ENCODE peak calls at places on chromosomes 3 and 15, in eight cellular contexts. One of them, this sample, is unnamed.

GRCh38 chr15:68384451-68385239 is 47.3 kb downstream of the ITGA11 start:
- DNase-seq in CD8-positive, alpha-beta T cell: peak
- DNase-seq in ovary: peak
- DNase-seq in AG04450: peak
- DNase-seq in WERI-Rb-1: no peak
- DNase-seq in IMR-90: peak
- DNase-seq in MM.1S: no peak
- DNase-seq in HL-60: no peak
- DNase-seq in this sample: no peak

GRCh38 chr15:71691700-71692417 is 118.5 kb upstream of the NR2E3 start:
- DNase-seq in MM.1S: no peak
- DNase-seq in ovary: no peak
- DNase-seq in IMR-90: peak
- DNase-seq in AG04450: peak
- DNase-seq in CD8-positive, alpha-beta T cell: no peak
- DNase-seq in WERI-Rb-1: no peak
- DNase-seq in HL-60: no peak
- DNase-seq in this sample: no peak

GRCh38 chr3:77539014-77539413 is 499.1 kb downstream of the ROBO2 start:
- DNase-seq in ovary: no peak
- DNase-seq in CD8-positive, alpha-beta T cell: no peak
- DNase-seq in HL-60: no peak
- DNase-seq in WERI-Rb-1: no peak
- DNase-seq in IMR-90: no peak
- DNase-seq in MM.1S: no peak
- DNase-seq in AG04450: no peak
- DNase-seq in this sample: no peak

GRCh38 chr15:52040167-52040900 is 21.3 kb downstream of the MAPK6 start:
- DNase-seq in CD8-positive, alpha-beta T cell: no peak
- DNase-seq in IMR-90: peak
- DNase-seq in AG04450: no peak
- DNase-seq in WERI-Rb-1: no peak
- DNase-seq in MM.1S: peak
- DNase-seq in HL-60: no peak
- DNase-seq in ovary: peak
- DNase-seq in this sample: no peak

GRCh38 chr15:90191795-90192494 is 9.2 kb upstream of the SEMA4B start:
- DNase-seq in ovary: peak
- DNase-seq in CD8-positive, alpha-beta T cell: peak
- DNase-seq in HL-60: peak
- DNase-seq in AG04450: no peak
- DNase-seq in WERI-Rb-1: peak
- DNase-seq in MM.1S: peak
- DNase-seq in IMR-90: no peak
- DNase-seq in this sample: peak

GRCh38 chr15:67010898-67011619 is 54.3 kb upstream of the SMAD3 start:
- DNase-seq in MM.1S: no peak
- DNase-seq in AG04450: no peak
- DNase-seq in WERI-Rb-1: no peak
- DNase-seq in HL-60: no peak
- DNase-seq in IMR-90: peak
- DNase-seq in ovary: no peak
- DNase-seq in CD8-positive, alpha-beta T cell: no peak
- DNase-seq in this sample: peak

GRCh38 chr3:60017631-60018030 is 967.8 kb upstream of the CFAP20DC start:
- DNase-seq in IMR-90: no peak
- DNase-seq in HL-60: no peak
- DNase-seq in WERI-Rb-1: no peak
- DNase-seq in CD8-positive, alpha-beta T cell: peak
- DNase-seq in AG04450: no peak
- DNase-seq in MM.1S: peak
- DNase-seq in ovary: no peak
- DNase-seq in this sample: no peak

GRCh38 chr3:134373942-134374790 is at the start of gene AMOTL2:
- DNase-seq in MM.1S: peak
- DNase-seq in CD8-positive, alpha-beta T cell: no peak
- DNase-seq in IMR-90: peak
- DNase-seq in HL-60: peak
- DNase-seq in WERI-Rb-1: peak
- DNase-seq in AG04450: peak
- DNase-seq in ovary: peak
- DNase-seq in this sample: no peak

GRCh38 chr3:6697722-6698121 is 163.2 kb upstream of the GRM7 start:
- DNase-seq in MM.1S: peak
- DNase-seq in AG04450: no peak
- DNase-seq in CD8-positive, alpha-beta T cell: no peak
- DNase-seq in WERI-Rb-1: no peak
- DNase-seq in HL-60: no peak
- DNase-seq in ovary: no peak
- DNase-seq in IMR-90: no peak
- DNase-seq in this sample: peak

GRCh38 chr3:197794115-197794514 is 3.1 kb downstream of the LRCH3 start:
- DNase-seq in MM.1S: no peak
- DNase-seq in IMR-90: no peak
- DNase-seq in AG04450: no peak
- DNase-seq in ovary: no peak
- DNase-seq in HL-60: no peak
- DNase-seq in CD8-positive, alpha-beta T cell: no peak
- DNase-seq in WERI-Rb-1: no peak
- DNase-seq in this sample: peak

GRCh38 chr3:160707187-160707789 is 30.3 kb downstream of the ARL14 start:
- DNase-seq in ovary: no peak
- DNase-seq in MM.1S: peak
- DNase-seq in CD8-positive, alpha-beta T cell: no peak
- DNase-seq in AG04450: no peak
- DNase-seq in IMR-90: peak
- DNase-seq in WERI-Rb-1: peak
- DNase-seq in HL-60: no peak
- DNase-seq in this sample: peak

DNA sequence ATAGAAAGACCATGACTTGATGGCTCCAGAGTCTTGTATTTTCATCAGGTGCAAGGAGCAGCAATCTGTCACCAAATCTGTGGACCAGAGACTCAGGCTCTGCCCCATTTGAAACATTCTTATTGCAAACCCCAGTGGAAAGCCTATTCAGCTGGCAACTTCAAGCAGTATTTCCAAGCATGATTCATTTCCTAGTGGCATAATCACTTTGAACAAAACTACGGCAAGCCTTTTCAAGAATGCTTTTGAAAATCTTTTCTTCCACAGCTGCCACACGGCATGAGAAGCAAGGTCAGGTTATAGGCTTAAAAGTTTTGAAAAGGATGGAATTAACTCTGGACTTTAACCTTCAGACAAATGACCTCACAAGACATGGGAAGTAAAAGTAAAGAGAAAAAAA is 122.0 kb upstream of the BFSP2 start:
- DNase-seq in IMR-90: peak
- DNase-seq in CD8-positive, alpha-beta T cell: no peak
- DNase-seq in AG04450: no peak
- DNase-seq in WERI-Rb-1: no peak
- DNase-seq in MM.1S: no peak
- DNase-seq in HL-60: no peak
- DNase-seq in ovary: no peak
- DNase-seq in this sample: no peak
- H3K27ac ChIP-seq in IMR-90: no peak
- H3K27ac ChIP-seq in CD8-positive, alpha-beta T cell: no peak
- H3K27ac ChIP-seq in AG04450: no peak
- H3K27ac ChIP-seq in WERI-Rb-1: no peak
- H3K27ac ChIP-seq in MM.1S: no peak
- H3K27ac ChIP-seq in HL-60: no peak
- H3K27ac ChIP-seq in ovary: no peak
- H3K27ac ChIP-seq in this sample: no peak

DNA sequence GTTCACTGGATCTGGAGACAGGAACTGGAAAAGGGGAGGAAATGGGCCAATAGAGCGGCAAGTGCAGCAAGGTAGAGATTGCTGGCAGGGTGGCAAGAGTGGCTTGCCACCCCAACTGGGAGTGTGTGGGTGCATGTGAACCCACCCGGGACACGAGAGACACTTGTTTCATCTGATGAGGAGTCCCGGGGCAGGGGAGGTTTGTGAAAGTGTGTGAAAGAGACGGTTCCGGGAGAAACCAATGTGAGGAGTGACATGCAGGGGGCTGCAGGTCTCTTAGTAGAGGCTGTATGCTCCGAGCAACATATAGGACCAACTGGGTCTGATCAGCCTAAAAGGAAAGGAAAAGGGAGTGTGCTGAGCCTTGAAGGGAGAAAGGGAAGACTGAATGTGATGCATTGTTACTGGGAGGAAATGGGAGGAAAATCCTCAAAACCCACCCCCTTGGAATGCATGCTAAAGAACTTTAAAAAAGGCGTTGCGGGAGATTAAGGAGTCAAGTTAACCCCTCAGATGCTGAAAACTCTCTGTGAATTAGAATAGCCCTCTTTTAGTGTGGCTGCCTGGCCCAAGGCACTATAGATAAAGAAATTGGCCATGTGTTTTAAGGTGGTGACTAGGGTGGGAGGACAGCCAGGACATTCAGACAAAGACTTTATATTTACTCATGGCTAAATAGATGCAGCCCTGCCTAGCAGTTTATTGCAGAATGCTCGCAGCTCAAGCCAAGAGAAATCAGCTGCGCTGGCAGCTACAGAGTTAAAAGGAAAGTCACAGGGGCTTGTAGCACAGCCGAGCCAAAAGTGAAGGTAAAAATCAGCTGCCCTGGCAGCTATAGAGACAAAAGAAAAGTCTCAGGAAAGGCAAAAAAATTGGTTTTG is 9.1 kb upstream of the SLC9C1 start:
- DNase-seq in CD8-positive, alpha-beta T cell: no peak
- DNase-seq in HL-60: no peak
- DNase-seq in IMR-90: peak
- DNase-seq in WERI-Rb-1: no peak
- DNase-seq in AG04450: no peak
- DNase-seq in ovary: no peak
- DNase-seq in MM.1S: peak
- DNase-seq in this sample: no peak
- H3K27ac ChIP-seq in CD8-positive, alpha-beta T cell: peak
- H3K27ac ChIP-seq in HL-60: no peak
- H3K27ac ChIP-seq in IMR-90: no peak
- H3K27ac ChIP-seq in WERI-Rb-1: no peak
- H3K27ac ChIP-seq in AG04450: peak
- H3K27ac ChIP-seq in ovary: no peak
- H3K27ac ChIP-seq in MM.1S: peak
- H3K27ac ChIP-seq in this sample: no peak

DNA sequence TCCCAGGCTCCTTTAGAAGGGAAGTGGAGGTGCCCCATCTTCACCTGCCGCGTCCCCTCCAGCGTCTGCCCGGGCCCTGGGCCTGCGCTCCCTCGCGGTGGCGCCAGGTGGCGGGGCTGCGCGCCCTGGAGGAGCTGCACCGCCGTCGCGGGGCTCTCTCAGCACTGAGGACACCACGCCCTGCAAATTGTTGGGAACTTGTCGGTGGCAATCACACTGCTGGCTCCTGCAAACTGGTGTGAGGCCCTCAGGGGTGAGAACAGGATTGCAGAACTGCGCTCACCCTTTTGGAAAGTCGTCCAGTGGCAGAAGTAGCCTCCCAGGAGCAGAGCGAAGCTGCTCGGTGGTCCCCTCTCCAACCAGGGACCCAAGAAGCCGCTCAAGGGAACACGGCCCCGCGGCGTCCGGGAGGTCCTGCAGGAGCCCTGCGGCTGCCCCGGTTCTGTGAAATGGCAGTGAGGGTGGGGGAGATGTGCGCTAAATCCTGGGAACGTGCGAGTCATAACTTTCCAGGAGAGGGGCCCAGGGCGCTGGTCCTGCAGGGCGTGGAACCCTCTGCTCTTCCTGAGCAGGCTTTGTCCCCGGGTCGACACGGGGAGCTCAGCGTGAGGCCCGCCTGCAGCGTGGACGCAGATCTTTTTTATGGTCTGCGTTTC is 995 bp upstream of the LRRK1 start:
- DNase-seq in AG04450: no peak
- DNase-seq in WERI-Rb-1: peak
- DNase-seq in MM.1S: peak
- DNase-seq in IMR-90: peak
- DNase-seq in HL-60: peak
- DNase-seq in CD8-positive, alpha-beta T cell: peak
- DNase-seq in ovary: peak
- DNase-seq in this sample: peak
- H3K27ac ChIP-seq in AG04450: peak
- H3K27ac ChIP-seq in WERI-Rb-1: no peak
- H3K27ac ChIP-seq in MM.1S: peak
- H3K27ac ChIP-seq in IMR-90: no peak
- H3K27ac ChIP-seq in HL-60: peak
- H3K27ac ChIP-seq in CD8-positive, alpha-beta T cell: no peak
- H3K27ac ChIP-seq in ovary: peak
- H3K27ac ChIP-seq in this sample: peak

DNA sequence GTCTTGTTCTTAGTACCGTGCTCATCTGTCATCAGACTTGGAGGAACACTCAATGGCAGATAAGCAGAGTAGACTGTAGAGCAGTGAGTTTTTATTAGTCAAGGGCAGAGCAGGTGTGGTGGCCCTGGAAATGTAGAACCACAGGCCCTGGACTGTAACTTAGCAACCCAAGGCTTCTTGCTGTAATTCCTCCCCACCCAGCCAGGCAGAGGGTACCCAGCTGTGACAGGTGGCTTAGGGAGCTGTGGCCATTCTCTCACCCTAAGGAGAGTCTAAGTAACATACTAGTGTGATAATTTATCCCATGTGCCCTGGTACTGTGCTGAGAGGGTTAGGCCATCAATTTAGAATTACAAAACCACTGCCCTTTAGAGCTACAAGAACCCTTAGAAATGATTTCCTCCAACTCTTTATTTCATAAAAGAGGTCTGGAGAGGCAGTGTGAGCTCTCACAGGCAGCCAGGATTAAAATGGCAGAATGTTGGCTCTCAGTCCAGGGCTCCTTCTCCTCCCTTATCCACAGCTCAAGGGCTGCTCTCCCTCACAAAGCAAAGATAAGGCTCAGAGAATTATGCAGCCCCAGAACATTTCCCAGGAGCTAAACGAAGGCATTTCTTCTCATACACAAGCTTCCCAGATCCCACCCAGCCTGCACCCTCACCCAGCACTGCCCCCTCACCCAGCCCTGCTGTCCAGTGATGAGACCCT is 3.0 kb downstream of the POMGNT2 start:
- DNase-seq in AG04450: no peak
- DNase-seq in IMR-90: no peak
- DNase-seq in HL-60: no peak
- DNase-seq in MM.1S: no peak
- DNase-seq in WERI-Rb-1: no peak
- DNase-seq in CD8-positive, alpha-beta T cell: no peak
- DNase-seq in ovary: peak
- DNase-seq in this sample: peak
- H3K27ac ChIP-seq in AG04450: no peak
- H3K27ac ChIP-seq in IMR-90: no peak
- H3K27ac ChIP-seq in HL-60: no peak
- H3K27ac ChIP-seq in MM.1S: no peak
- H3K27ac ChIP-seq in WERI-Rb-1: no peak
- H3K27ac ChIP-seq in CD8-positive, alpha-beta T cell: no peak
- H3K27ac ChIP-seq in ovary: peak
- H3K27ac ChIP-seq in this sample: peak

DNA sequence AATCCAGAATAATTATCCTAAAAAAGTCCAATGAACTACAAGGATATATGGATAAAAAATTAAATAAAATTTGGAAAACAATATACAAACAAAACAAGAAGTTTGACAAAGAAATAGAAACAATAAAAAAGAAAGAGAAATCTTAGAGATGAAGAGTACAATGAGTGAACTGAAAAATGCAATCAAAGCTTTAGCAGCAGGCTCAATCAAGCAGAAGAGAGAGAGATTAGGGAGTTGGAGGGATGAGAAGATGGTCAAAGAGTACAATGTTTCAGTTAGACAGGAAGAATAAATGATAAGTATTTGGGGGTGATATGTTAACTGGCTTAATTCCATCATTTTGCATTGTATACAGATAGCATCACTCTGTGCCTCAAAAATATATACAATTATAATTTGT is 29.9 kb downstream of the POLQ start:
- DNase-seq in HL-60: no peak
- DNase-seq in AG04450: no peak
- DNase-seq in IMR-90: no peak
- DNase-seq in MM.1S: no peak
- DNase-seq in WERI-Rb-1: no peak
- DNase-seq in CD8-positive, alpha-beta T cell: no peak
- DNase-seq in ovary: no peak
- DNase-seq in this sample: no peak
- H3K27ac ChIP-seq in HL-60: no peak
- H3K27ac ChIP-seq in AG04450: no peak
- H3K27ac ChIP-seq in IMR-90: no peak
- H3K27ac ChIP-seq in MM.1S: no peak
- H3K27ac ChIP-seq in WERI-Rb-1: no peak
- H3K27ac ChIP-seq in CD8-positive, alpha-beta T cell: no peak
- H3K27ac ChIP-seq in ovary: no peak
- H3K27ac ChIP-seq in this sample: no peak

This sample was measured in Karpas-422.